ENCODE peak calls at places on chromosomes 7 and 10, in ten cellular contexts. Q is choroid plexus epithelial cell, Z is GM13977, D is astrocyte of the cerebellum, L is PC-3, K is body of pancreas, X is breast epithelium, O is transverse colon, S is neural crest cell, P is tibial artery. V is an unnamed sample.

GRCh38 chr7:41880107-41880506 is 177.2 kb upstream of the INHBA start:
- DNase-seq in Q (peak), Z (no peak), D (peak), L (peak), K (peak), X (no peak), O (no peak), S (no peak), P (no peak), V (peak)

GRCh38 chr7:135645296-135645904 is 16.9 kb upstream of the STMP1 start:
- DNase-seq in Q (peak), Z (no peak), D (peak), L (peak), K (no peak), X (no peak), O (no peak), S (no peak), P (no peak), V (peak)

GRCh38 chr7:100719523-100720319 is 547 bp upstream of the EPO start:
- DNase-seq in Q (peak), Z (no peak), D (no peak), L (peak), K (no peak), X (no peak), O (peak), S (no peak), P (no peak), V (peak)

GRCh38 chr10:114719311-114719710 is 61.2 kb upstream of the ABLIM1 start:
- DNase-seq in Q (no peak), Z (no peak), D (no peak), L (no peak), K (peak), X (no peak), O (peak), S (no peak), P (no peak), V (no peak)

GRCh38 chr7:83162402-83163256 is at the start of gene PCLO:
- DNase-seq in Q (peak), Z (peak), D (peak), L (peak), K (peak), X (peak), O (peak), S (peak), P (no peak), V (peak)

GRCh38 chr10:92916433-92916832 is 68.1 kb downstream of the EXOC6 start:
- DNase-seq in Q (no peak), Z (peak), D (no peak), L (no peak), K (no peak), X (no peak), O (no peak), S (no peak), P (no peak), V (no peak)

GRCh38 chr7:144110272-144110671 is 889 bp downstream of the OR2A2 start:
- DNase-seq in Q (no peak), Z (no peak), D (no peak), L (no peak), K (no peak), X (no peak), O (no peak), S (no peak), P (no peak), V (no peak)

GRCh38 chr7:80908360-80908797 is 10.5 kb downstream of the SEMA3C start:
- DNase-seq in Q (no peak), Z (no peak), D (no peak), L (no peak), K (no peak), X (no peak), O (no peak), S (no peak), P (no peak), V (no peak)

GRCh38 chr7:152709307-152710133 is 33.6 kb upstream of the XRCC2 start:
- DNase-seq in Q (no peak), Z (no peak), D (no peak), L (peak), K (no peak), X (no peak), O (no peak), S (no peak), P (no peak), V (no peak)

GRCh38 chr10:29806350-29806788 is 171.6 kb upstream of the SVIL start:
- DNase-seq in Q (no peak), Z (no peak), D (no peak), L (peak), K (no peak), X (no peak), O (no peak), S (no peak), P (no peak), V (peak)

GRCh38 chr10:97943294-97943693 is 87.1 kb downstream of the CRTAC1 start:
- DNase-seq in Q (no peak), Z (no peak), D (no peak), L (no peak), K (no peak), X (no peak), O (no peak), S (no peak), P (no peak), V (no peak)
- TF ChIP-seq CTCF in Q (no peak), Z (peak), D (no peak), L (peak), K (no peak), X (no peak), O (no peak), S (peak), P (no peak), V (no peak)

DNA sequence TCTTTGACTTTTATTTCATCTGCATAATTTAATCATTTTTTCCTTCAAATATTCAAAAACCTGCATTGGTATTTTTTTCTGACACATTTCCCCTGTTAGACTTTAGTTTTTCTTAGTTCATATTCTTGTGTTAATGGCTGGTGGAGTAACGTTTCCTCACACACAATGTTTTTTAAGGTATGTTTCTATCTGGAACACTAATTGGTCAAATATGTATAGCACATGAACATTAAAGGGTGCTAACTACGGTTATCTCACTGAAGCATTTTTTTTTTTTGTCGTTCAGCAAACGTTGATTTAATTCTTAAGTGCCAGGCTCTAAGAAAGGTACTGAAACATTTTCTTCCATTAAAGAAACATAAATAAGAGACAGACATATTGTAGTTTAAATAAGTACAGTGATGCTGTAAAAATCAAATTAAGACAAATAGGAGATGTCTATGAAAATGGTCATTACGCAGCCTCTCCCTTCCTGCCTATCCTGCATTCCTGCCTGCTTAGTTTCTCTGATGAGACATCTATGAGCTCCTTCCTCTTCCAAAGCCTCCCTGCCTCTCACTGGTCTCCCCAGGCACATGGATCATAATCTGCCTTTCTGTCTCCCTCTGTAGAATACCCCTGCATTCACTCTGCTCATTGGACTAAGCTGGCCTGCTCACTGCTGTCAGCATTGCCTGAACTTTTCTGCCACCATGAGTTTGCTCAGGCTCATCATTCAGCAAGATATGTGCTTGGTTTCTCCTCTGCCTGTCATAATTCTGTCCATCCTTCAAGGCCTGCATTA is 87.9 kb downstream of the PTPRZ1 start:
- DNase-seq in Q (peak), Z (no peak), D (peak), L (peak), K (no peak), X (no peak), O (no peak), S (no peak), P (no peak), V (peak)
- TF ChIP-seq CTCF in Q (peak), Z (no peak), D (no peak), L (no peak), K (no peak), X (no peak), O (no peak), S (no peak), P (no peak), V (no peak)

DNA sequence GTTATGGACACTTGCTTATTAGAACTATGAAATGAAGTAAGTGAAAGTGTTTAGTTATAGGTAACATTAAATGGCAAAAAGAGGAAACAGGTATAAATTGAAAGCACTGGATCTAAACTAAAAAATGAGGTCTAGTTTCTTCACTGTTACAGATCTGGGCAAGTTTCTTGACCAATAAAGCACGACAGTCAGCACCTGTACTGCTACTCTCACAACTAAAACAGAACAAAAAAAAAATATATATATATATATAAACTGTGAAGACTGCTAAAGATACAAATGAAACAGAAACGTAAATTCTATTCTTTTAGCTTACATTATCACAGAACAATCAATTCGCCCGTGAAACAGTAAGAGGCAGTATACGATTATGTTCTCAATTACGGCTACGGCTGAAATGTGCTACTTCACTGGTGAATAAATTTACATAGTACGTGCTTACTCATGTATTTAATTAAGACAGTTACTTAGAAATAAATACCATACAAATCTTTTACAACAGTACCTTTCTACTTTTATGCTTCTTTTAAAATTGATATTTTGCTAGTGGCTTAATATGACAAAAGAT is 4.2 kb downstream of the AHR start:
- DNase-seq in Q (peak), Z (peak), D (no peak), L (peak), K (no peak), X (no peak), O (no peak), S (no peak), P (no peak), V (peak)
- TF ChIP-seq CTCF in Q (peak), Z (peak), D (no peak), L (peak), K (no peak), X (no peak), O (no peak), S (no peak), P (no peak), V (peak)

DNA sequence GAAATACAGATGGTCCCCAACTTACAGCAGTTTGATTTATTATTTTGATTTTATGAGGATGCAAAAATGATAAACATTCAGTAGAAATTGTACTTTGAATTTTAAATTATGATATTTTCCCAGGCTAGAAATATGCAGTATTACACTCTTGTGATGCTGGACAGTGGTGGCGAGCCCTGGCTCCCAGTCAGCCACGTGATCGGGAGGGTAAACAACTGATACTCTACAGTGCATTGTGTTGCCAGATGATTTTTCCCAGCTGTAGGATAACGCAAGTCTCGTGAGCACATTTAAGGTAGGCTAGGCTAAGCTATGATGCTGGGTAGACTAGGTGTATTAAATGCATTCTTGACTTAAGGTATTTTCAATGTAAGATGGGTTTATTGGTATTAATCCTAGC is 865.2 kb downstream of the SORCS3 start:
- DNase-seq in Q (no peak), Z (no peak), D (no peak), L (no peak), K (peak), X (no peak), O (no peak), S (no peak), P (no peak), V (no peak)
- TF ChIP-seq CTCF in Q (no peak), Z (no peak), D (no peak), L (no peak), K (no peak), X (no peak), O (no peak), S (no peak), P (no peak), V (no peak)

GRCh38 chr10:69409176-69409495 is 7.6 kb downstream of the TACR2 start:
- DNase-seq in Q (no peak), Z (no peak), D (no peak), L (no peak), K (no peak), X (no peak), O (no peak), S (no peak), P (no peak), V (no peak)

GRCh38 chr10:69409968-69410367 is 6.8 kb downstream of the TACR2 start:
- DNase-seq in Q (no peak), Z (no peak), D (no peak), L (no peak), K (no peak), X (no peak), O (peak), S (no peak), P (peak), V (no peak)

GRCh38 chr10:69407621-69408301 is 9.0 kb downstream of the TACR2 start:
- DNase-seq in Q (no peak), Z (peak), D (no peak), L (peak), K (no peak), X (no peak), O (no peak), S (no peak), P (no peak), V (no peak)

GRCh38 chr10:69406816-69407580 is 9.7 kb downstream of the TACR2 start:
- DNase-seq in Q (no peak), Z (no peak), D (no peak), L (peak), K (no peak), X (no peak), O (no peak), S (no peak), P (no peak), V (no peak)

DNA sequence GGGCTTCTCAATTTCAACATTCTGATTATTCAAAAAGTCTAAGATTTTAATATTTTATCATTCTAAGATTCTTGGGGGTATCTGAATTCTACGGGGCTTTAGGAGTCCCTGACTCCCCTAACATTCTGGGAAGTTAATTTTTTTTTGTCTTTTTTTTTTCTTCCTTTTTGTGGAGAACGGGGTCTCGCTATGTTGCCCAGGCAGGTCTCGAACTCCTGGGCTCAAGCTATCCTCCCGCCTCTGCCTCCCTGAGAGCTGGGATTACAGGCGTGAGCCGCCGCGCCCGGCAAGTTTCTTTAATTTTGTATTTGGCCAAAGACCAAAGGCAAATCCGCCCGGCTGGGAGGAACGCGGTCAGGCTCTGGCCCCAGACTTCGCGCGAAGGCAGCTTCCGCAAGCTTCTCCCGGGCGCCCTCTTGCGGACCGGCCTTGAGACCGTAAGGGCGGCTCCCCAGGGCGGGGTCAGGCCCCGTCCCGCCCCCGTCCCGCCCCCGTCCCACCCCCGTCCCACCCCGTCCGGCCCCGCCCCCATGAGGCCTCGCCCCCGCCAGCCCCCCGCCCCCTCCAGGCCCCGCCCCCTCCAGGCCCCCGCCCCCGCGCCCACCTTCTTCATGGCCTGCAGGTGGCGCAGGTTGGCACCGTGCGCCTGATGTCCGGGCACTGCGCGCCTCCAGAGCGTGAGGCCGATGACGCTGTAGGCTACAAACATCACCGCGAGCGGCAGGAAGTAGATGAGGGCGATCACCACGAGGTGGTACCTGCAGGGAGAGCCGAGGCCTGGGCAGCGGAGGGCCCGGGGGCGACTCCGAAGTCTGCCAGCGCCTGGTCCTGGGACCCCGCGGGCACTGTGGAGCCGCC is 8.2 kb downstream of the TACR2 start:
- DNase-seq in Q (peak), Z (peak), D (peak), L (peak), K (peak), X (peak), O (peak), S (peak), P (peak), V (peak)
- TF ChIP-seq CTCF in Q (peak), Z (peak), D (peak), L (peak), K (peak), X (peak), O (peak), S (peak), P (peak), V (peak)

GRCh38 chr7:155002411-155003214 is at the start of gene PAXIP1:
- DNase-seq in Q (no peak), Z (peak), D (no peak), L (peak), K (peak), X (no peak), O (peak), S (peak), P (peak), V (no peak)

GRCh38 chr7:154998481-154998880 is 4.4 kb downstream of the PAXIP1 start:
- DNase-seq in Q (no peak), Z (no peak), D (no peak), L (no peak), K (no peak), X (no peak), O (no peak), S (no peak), P (no peak), V (no peak)

GRCh38 chr7:155001756-155002410 is 1.0 kb downstream of the PAXIP1 start:
- DNase-seq in Q (peak), Z (peak), D (no peak), L (peak), K (no peak), X (no peak), O (no peak), S (no peak), P (no peak), V (no peak)

GRCh38 chr7:155003215-155003999 is 483 bp upstream of the PAXIP1 start:
- DNase-seq in Q (peak), Z (peak), D (peak), L (peak), K (peak), X (peak), O (peak), S (peak), P (peak), V (peak)

GRCh38 chr7:155000795-155001194 is 2.1 kb downstream of the PAXIP1 start:
- DNase-seq in Q (no peak), Z (no peak), D (no peak), L (peak), K (peak), X (no peak), O (peak), S (no peak), P (no peak), V (no peak)
- TF ChIP-seq CTCF in Q (no peak), Z (peak), D (no peak), L (peak), K (peak), X (no peak), O (no peak), S (no peak), P (no peak), V (no peak)

GRCh38 chr7:130896051-130896881 is 162.3 kb upstream of the KLF14 start:
- DNase-seq in Q (peak), Z (no peak), D (no peak), L (no peak), K (no peak), X (no peak), O (no peak), S (no peak), P (no peak), V (peak)
- TF ChIP-seq CTCF in Q (peak), Z (peak), D (peak), L (peak), K (no peak), X (no peak), O (no peak), S (no peak), P (no peak), V (peak)

GRCh38 chr7:14720792-14721191 is 181.8 kb downstream of the DGKB start:
- DNase-seq in Q (no peak), Z (no peak), D (no peak), L (no peak), K (no peak), X (no peak), O (no peak), S (no peak), P (no peak), V (no peak)

GRCh38 chr7:14714161-14714728 is 188.3 kb downstream of the DGKB start:
- DNase-seq in Q (no peak), Z (peak), D (no peak), L (no peak), K (no peak), X (no peak), O (no peak), S (no peak), P (no peak), V (no peak)

GRCh38 chr7:14717169-14717568 is 185.4 kb downstream of the DGKB start:
- DNase-seq in Q (no peak), Z (no peak), D (no peak), L (no peak), K (no peak), X (no peak), O (no peak), S (no peak), P (no peak), V (no peak)

DNA sequence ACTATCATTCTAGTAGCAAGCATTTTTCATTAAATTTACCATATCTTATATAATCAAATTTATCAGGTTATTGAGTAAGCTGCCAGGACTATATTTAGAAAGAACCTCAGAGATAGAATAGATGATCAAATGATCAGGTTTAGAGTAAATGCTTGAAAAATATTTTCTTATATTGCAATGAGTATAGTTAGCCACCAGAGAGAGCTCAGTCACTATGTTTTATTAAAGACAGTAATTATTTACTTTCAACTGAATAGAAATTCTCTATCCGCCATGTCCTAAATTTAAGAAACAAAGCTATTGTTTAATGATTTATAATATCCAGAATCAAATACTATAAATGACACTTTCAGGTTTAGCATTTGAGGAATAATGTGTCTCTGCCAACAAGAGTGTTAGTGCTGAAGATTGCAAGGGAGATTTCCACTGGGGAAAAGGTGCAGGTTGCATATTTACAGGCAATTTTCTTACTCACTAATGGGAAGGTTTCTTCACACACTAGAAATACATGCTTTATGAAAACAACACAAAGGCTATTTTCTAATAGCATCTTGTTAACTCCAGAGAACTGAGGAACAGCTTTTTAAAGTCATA is 184.7 kb downstream of the DGKB start:
- DNase-seq in Q (peak), Z (no peak), D (peak), L (peak), K (no peak), X (no peak), O (no peak), S (no peak), P (no peak), V (peak)
- TF ChIP-seq CTCF in Q (peak), Z (peak), D (no peak), L (peak), K (peak), X (peak), O (peak), S (peak), P (peak), V (peak)

GRCh38 chr10:53453196-53453595 is 680.6 kb upstream of the MBL2 start:
- DNase-seq in Q (no peak), Z (no peak), D (no peak), L (peak), K (no peak), X (no peak), O (no peak), S (no peak), P (no peak), V (no peak)
- TF ChIP-seq CTCF in Q (no peak), Z (no peak), D (no peak), L (peak), K (no peak), X (no peak), O (no peak), S (peak), P (no peak), V (no peak)